ENCODE peak calls at places on chromosomes 6 and 20, in four cellular contexts. S is brain microvascular endothelial cell, W is NAMALWA, K is NCI-H69. H is an unnamed sample.

GRCh38 chr6:34027445-34027936 is 118.4 kb downstream of the GRM4 start:
- DNase-seq in S (no peak), W (peak), K (peak), H (peak)

GRCh38 chr6:37137201-37137880 is 32.6 kb upstream of the PIM1 start:
- DNase-seq in S (peak), W (no peak), K (peak), H (no peak)

GRCh38 chr6:124073021-124073420 is 269.4 kb downstream of the NKAIN2 start:
- DNase-seq in S (peak), W (no peak), K (peak), H (no peak)

GRCh38 chr6:85494551-85495337 is 44.9 kb downstream of the NT5E start:
- DNase-seq in S (no peak), W (no peak), K (no peak), H (no peak)

GRCh38 chr20:41358717-41359116 is 7.9 kb downstream of the EMILIN3 start:
- DNase-seq in S (no peak), W (no peak), K (no peak), H (no peak)

GRCh38 chr20:18172379-18172778 is 34.7 kb downstream of the KAT14 start:
- DNase-seq in S (no peak), W (no peak), K (no peak), H (no peak)

GRCh38 chr6:107124934-107125348 is 9.6 kb upstream of the BEND3 start:
- DNase-seq in S (no peak), W (peak), K (peak), H (peak)

GRCh38 chr20:51439160-51439689 is 103.3 kb downstream of the NFATC2 start:
- DNase-seq in S (no peak), W (no peak), K (no peak), H (no peak)

GRCh38 chr6:14211596-14211961 is 94.0 kb downstream of the CD83 start:
- DNase-seq in S (peak), W (no peak), K (peak), H (peak)

GRCh38 chr6:65155083-65155482 is 551.9 kb downstream of the EYS start:
- DNase-seq in S (no peak), W (no peak), K (no peak), H (peak)

GRCh38 chr6:160177220-160177619 is 55.6 kb downstream of the SLC22A1 start:
- DNase-seq in S (no peak), W (no peak), K (no peak), H (no peak)

GRCh38 chr6:109340811-109341210 is 41.5 kb downstream of the CD164 start:
- DNase-seq in S (no peak), W (no peak), K (no peak), H (peak)

GRCh38 chr6:137313928-137314855 is 95.0 kb upstream of the IFNGR1 start:
- DNase-seq in S (peak), W (peak), K (peak), H (peak)

GRCh38 chr20:23340524-23340923 is 10.1 kb upstream of the NXT1 start:
- DNase-seq in S (peak), W (peak), K (peak), H (peak)

GRCh38 chr6:45930419-45931059 is 85.1 kb downstream of the CLIC5 start:
- DNase-seq in S (peak), W (peak), K (peak), H (peak)

GRCh38 chr6:21749754-21750153 is 156.2 kb downstream of the SOX4 start:
- DNase-seq in S (no peak), W (no peak), K (peak), H (peak)

GRCh38 chr6:130293800-130294199 is 71.0 kb upstream of the SAMD3 start:
- DNase-seq in S (peak), W (peak), K (peak), H (peak)

GRCh38 chr6:13480631-13481501 is 6.5 kb downstream of the GFOD1 start:
- DNase-seq in S (peak), W (no peak), K (no peak), H (no peak)

GRCh38 chr20:56360899-56361199 is 2.1 kb downstream of the FAM210B start:
- DNase-seq in S (no peak), W (no peak), K (peak), H (no peak)

GRCh38 chr6:11205721-11206120 is 26.7 kb downstream of the NEDD9 start:
- DNase-seq in S (no peak), W (no peak), K (no peak), H (no peak)

GRCh38 chr20:25248501-25249172 is 752 bp downstream of the PYGB start:
- DNase-seq in S (no peak), W (peak), K (peak), H (peak)

GRCh38 chr6:168684471-168684870 is 243.5 kb downstream of the SMOC2 start:
- DNase-seq in S (no peak), W (no peak), K (no peak), H (no peak)

GRCh38 chr6:42232035-42232434 is 14.4 kb upstream of the MRPS10 start:
- DNase-seq in S (no peak), W (no peak), K (no peak), H (peak)

GRCh38 chr6:132425176-132425575 is 23.9 kb upstream of the MOXD1 start:
- DNase-seq in S (no peak), W (no peak), K (no peak), H (no peak)

H was measured in NCI-H82.